ENCODE peak calls at places on chromosome 4, in ten cellular contexts. D is activated gamma-delta T cell treated with Interleukin-2 at 50 U/mL for 16 hours; O is T47D; Q is D341Med; M is pons; P is activated T-cell treated with anti-CD3 and anti-CD28 coated beads, Interleukin-2, amount 50 U/mL, for 72 hours; L is A549; H is KBM-7; Z is adipocyte; N is tibial nerve. I is an unnamed sample.

GRCh38 chr4:7263166-7263565 is 70.8 kb downstream of the SORCS2 start:
- DNase-seq in D (no peak), O (no peak), Q (no peak), M (no peak), P (no peak), L (peak), H (no peak), Z (no peak), N (no peak), I (no peak)

GRCh38 chr4:5267418-5267817 is 216.1 kb downstream of the STK32B start:
- DNase-seq in D (no peak), O (no peak), Q (no peak), M (peak), P (no peak), L (no peak), H (no peak), Z (peak), N (no peak), I (no peak)

GRCh38 chr4:23915459-23916132 is 25.7 kb upstream of the PPARGC1A start:
- DNase-seq in D (no peak), O (no peak), Q (no peak), M (no peak), P (no peak), L (no peak), H (no peak), Z (no peak), N (no peak), I (no peak)

GRCh38 chr4:113849771-113850170 is 88.2 kb upstream of the CAMK2D start:
- DNase-seq in D (no peak), O (no peak), Q (no peak), M (peak), P (no peak), L (no peak), H (no peak), Z (no peak), N (no peak), I (no peak)

GRCh38 chr4:94480362-94480951 is 28.7 kb downstream of the PDLIM5 start:
- DNase-seq in D (no peak), O (no peak), Q (peak), M (no peak), P (no peak), L (no peak), H (no peak), Z (no peak), N (no peak), I (no peak)

GRCh38 chr4:51895816-51896408 is 53.0 kb downstream of the DCUN1D4 start:
- DNase-seq in D (peak), O (peak), Q (peak), M (peak), P (peak), L (peak), H (peak), Z (peak), N (peak), I (peak)

GRCh38 chr4:139619644-139620043 is 46.0 kb upstream of the MGST2 start:
- DNase-seq in D (no peak), O (no peak), Q (no peak), M (no peak), P (peak), L (peak), H (peak), Z (peak), N (no peak), I (no peak)

GRCh38 chr4:150411527-150411926 is 170.4 kb upstream of the MAB21L2 start:
- DNase-seq in D (no peak), O (no peak), Q (peak), M (no peak), P (no peak), L (no peak), H (no peak), Z (no peak), N (no peak), I (no peak)

GRCh38 chr4:6549445-6549844 is 25.5 kb upstream of the MAN2B2 start:
- DNase-seq in D (no peak), O (no peak), Q (no peak), M (no peak), P (no peak), L (no peak), H (no peak), Z (no peak), N (no peak), I (no peak)

GRCh38 chr4:79210636-79211049 is 115.2 kb downstream of the NAA11 start:
- DNase-seq in D (no peak), O (no peak), Q (no peak), M (no peak), P (no peak), L (no peak), H (no peak), Z (no peak), N (no peak), I (no peak)

GRCh38 chr4:183012862-183013855 is 85.9 kb upstream of the WWC2 start:
- DNase-seq in D (no peak), O (no peak), Q (no peak), M (no peak), P (no peak), L (no peak), H (no peak), Z (no peak), N (no peak), I (no peak)

GRCh38 chr4:119011607-119011988 is 122.9 kb downstream of the SYNPO2 start:
- DNase-seq in D (no peak), O (no peak), Q (no peak), M (no peak), P (no peak), L (no peak), H (no peak), Z (no peak), N (no peak), I (no peak)

GRCh38 chr4:101458914-101459313 is 111.6 kb upstream of the PPP3CA start:
- DNase-seq in D (no peak), O (no peak), Q (no peak), M (no peak), P (no peak), L (no peak), H (peak), Z (peak), N (no peak), I (no peak)

GRCh38 chr4:140238353-140239041 is 84.5 kb upstream of the MAML3 start:
- DNase-seq in D (no peak), O (peak), Q (peak), M (peak), P (no peak), L (no peak), H (peak), Z (peak), N (peak), I (no peak)

GRCh38 chr4:156388826-156389225 is 435.2 kb upstream of the CTSO start:
- DNase-seq in D (no peak), O (no peak), Q (no peak), M (no peak), P (no peak), L (no peak), H (no peak), Z (peak), N (no peak), I (no peak)

GRCh38 chr4:73450398-73451004 is 14.5 kb downstream of the AFP start:
- DNase-seq in D (no peak), O (no peak), Q (no peak), M (no peak), P (no peak), L (peak), H (no peak), Z (peak), N (no peak), I (no peak)